ENCODE peak calls at places on chromosomes 11 and 22, in eight cellular contexts. One of them, this sample, is unnamed.
A peak's percentile ranks its signal among the peaks of the same experiment; 100 is the strongest.

GRCh38 chr11:12164061-12165014 is 53.9 kb downstream of the MICAL2 start:
- DNase-seq in A549: no peak
- DNase-seq in sigmoid colon: peak; percentile 86
- DNase-seq in stomach: no peak
- DNase-seq in body of pancreas: no peak
- DNase-seq in right lobe of liver: no peak
- DNase-seq in heart left ventricle: no peak
- DNase-seq in adrenal gland: no peak
- DNase-seq in this sample: peak; percentile 83

GRCh38 chr11:9974375-9974774 is 310.5 kb downstream of the SWAP70 start:
- DNase-seq in A549: no peak
- DNase-seq in sigmoid colon: no peak
- DNase-seq in stomach: no peak
- DNase-seq in body of pancreas: no peak
- DNase-seq in right lobe of liver: no peak
- DNase-seq in heart left ventricle: no peak
- DNase-seq in adrenal gland: no peak
- DNase-seq in this sample: no peak

GRCh38 chr11:66715346-66716085 is 13.5 kb downstream of the SPTBN2 start:
- DNase-seq in A549: no peak
- DNase-seq in sigmoid colon: no peak
- DNase-seq in stomach: no peak
- DNase-seq in body of pancreas: no peak
- DNase-seq in right lobe of liver: no peak
- DNase-seq in heart left ventricle: no peak
- DNase-seq in adrenal gland: no peak
- DNase-seq in this sample: no peak

GRCh38 chr11:129163714-129164164 is 28.4 kb downstream of the ARHGAP32 start:
- DNase-seq in A549: no peak
- DNase-seq in sigmoid colon: no peak
- DNase-seq in stomach: no peak
- DNase-seq in body of pancreas: no peak
- DNase-seq in right lobe of liver: no peak
- DNase-seq in heart left ventricle: no peak
- DNase-seq in adrenal gland: no peak
- DNase-seq in this sample: no peak

GRCh38 chr11:76023408-76024068 is 182.8 kb downstream of the WNT11 start:
- DNase-seq in A549: no peak
- DNase-seq in sigmoid colon: no peak
- DNase-seq in stomach: no peak
- DNase-seq in body of pancreas: no peak
- DNase-seq in right lobe of liver: no peak
- DNase-seq in heart left ventricle: no peak
- DNase-seq in adrenal gland: no peak
- DNase-seq in this sample: no peak

GRCh38 chr11:11435673-11436072 is 82.6 kb upstream of the CSNK2A3 start:
- DNase-seq in A549: no peak
- DNase-seq in sigmoid colon: no peak
- DNase-seq in stomach: no peak
- DNase-seq in body of pancreas: no peak
- DNase-seq in right lobe of liver: no peak
- DNase-seq in heart left ventricle: no peak
- DNase-seq in adrenal gland: no peak
- DNase-seq in this sample: no peak

GRCh38 chr11:113603277-113604059 is 102.6 kb downstream of the TMPRSS5 start:
- DNase-seq in A549: no peak
- DNase-seq in sigmoid colon: no peak
- DNase-seq in stomach: no peak
- DNase-seq in body of pancreas: no peak
- DNase-seq in right lobe of liver: no peak
- DNase-seq in heart left ventricle: peak; percentile 79
- DNase-seq in adrenal gland: peak; percentile 25
- DNase-seq in this sample: no peak

GRCh38 chr11:67389477-67389876 is 2.3 kb upstream of the RAD9A start:
- DNase-seq in A549: peak; percentile 75
- DNase-seq in sigmoid colon: no peak
- DNase-seq in stomach: peak; percentile 67
- DNase-seq in body of pancreas: peak; percentile 61
- DNase-seq in right lobe of liver: no peak
- DNase-seq in heart left ventricle: peak; percentile 56
- DNase-seq in adrenal gland: no peak
- DNase-seq in this sample: no peak

GRCh38 chr11:81492923-81493445 is 1240.7 kb downstream of the FAM181B start:
- DNase-seq in A549: no peak
- DNase-seq in sigmoid colon: no peak
- DNase-seq in stomach: no peak
- DNase-seq in body of pancreas: no peak
- DNase-seq in right lobe of liver: no peak
- DNase-seq in heart left ventricle: no peak
- DNase-seq in adrenal gland: no peak
- DNase-seq in this sample: no peak

GRCh38 chr11:81496566-81496965 is 1237.1 kb downstream of the FAM181B start:
- DNase-seq in A549: no peak
- DNase-seq in sigmoid colon: no peak
- DNase-seq in stomach: no peak
- DNase-seq in body of pancreas: no peak
- DNase-seq in right lobe of liver: no peak
- DNase-seq in heart left ventricle: no peak
- DNase-seq in adrenal gland: no peak
- DNase-seq in this sample: no peak

GRCh38 chr11:81495699-81496292 is 1237.9 kb downstream of the FAM181B start:
- DNase-seq in A549: no peak
- DNase-seq in sigmoid colon: no peak
- DNase-seq in stomach: no peak
- DNase-seq in body of pancreas: no peak
- DNase-seq in right lobe of liver: no peak
- DNase-seq in heart left ventricle: no peak
- DNase-seq in adrenal gland: no peak
- DNase-seq in this sample: no peak

GRCh38 chr11:81494431-81494830 is 1239.2 kb downstream of the FAM181B start:
- DNase-seq in A549: no peak
- DNase-seq in sigmoid colon: no peak
- DNase-seq in stomach: no peak
- DNase-seq in body of pancreas: no peak
- DNase-seq in right lobe of liver: no peak
- DNase-seq in heart left ventricle: no peak
- DNase-seq in adrenal gland: no peak
- DNase-seq in this sample: no peak

DNA sequence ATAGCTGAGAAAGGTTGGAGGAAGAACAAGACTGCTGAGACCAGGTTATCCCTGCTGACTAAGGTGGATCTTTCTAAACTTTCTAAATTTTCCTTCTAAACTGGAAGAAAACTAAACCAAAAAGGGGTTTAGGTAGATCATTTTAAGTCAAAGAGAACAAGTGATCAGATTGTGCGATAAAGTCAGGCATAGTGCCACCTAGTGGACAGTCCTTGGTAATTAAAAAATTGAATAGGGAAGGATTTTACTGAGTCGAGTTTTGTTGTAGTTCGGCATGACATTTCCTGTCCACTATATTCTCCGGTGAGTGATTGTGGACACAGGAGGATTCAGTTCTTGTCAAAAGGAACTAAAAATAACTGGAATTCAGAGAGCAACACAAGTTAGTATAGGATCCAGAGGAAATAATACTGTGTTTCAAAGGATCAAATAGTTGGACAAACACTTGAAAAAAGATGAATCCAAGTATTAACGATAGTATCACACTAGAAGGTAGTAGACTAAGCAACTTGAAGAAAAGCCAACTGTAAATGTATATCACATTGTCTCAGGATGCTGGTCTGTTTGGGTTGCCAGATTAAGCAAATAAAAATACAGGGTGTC is 1236.4 kb downstream of the FAM181B start:
- DNase-seq in A549: peak; percentile 3
- DNase-seq in sigmoid colon: no peak
- DNase-seq in stomach: no peak
- DNase-seq in body of pancreas: no peak
- DNase-seq in right lobe of liver: no peak
- DNase-seq in heart left ventricle: no peak
- DNase-seq in adrenal gland: peak; percentile 16
- DNase-seq in this sample: no peak
- TF ChIP-seq CTCF in A549: peak; percentile 42
- TF ChIP-seq CTCF in sigmoid colon: no peak
- TF ChIP-seq CTCF in stomach: peak; percentile 12
- TF ChIP-seq CTCF in body of pancreas: peak; percentile 41
- TF ChIP-seq CTCF in right lobe of liver: peak; percentile 77
- TF ChIP-seq CTCF in heart left ventricle: peak; percentile 70
- TF ChIP-seq CTCF in adrenal gland: peak; percentile 36
- TF ChIP-seq CTCF in this sample: no peak

GRCh38 chr22:29226246-29226981 is 20.7 kb downstream of the EMID1 start:
- DNase-seq in A549: no peak
- DNase-seq in sigmoid colon: peak; percentile 50
- DNase-seq in stomach: no peak
- DNase-seq in body of pancreas: no peak
- DNase-seq in right lobe of liver: no peak
- DNase-seq in heart left ventricle: no peak
- DNase-seq in adrenal gland: no peak
- DNase-seq in this sample: no peak

GRCh38 chr22:29225422-29226090 is 19.9 kb downstream of the EMID1 start:
- DNase-seq in A549: no peak
- DNase-seq in sigmoid colon: peak; percentile 76
- DNase-seq in stomach: no peak
- DNase-seq in body of pancreas: no peak
- DNase-seq in right lobe of liver: no peak
- DNase-seq in heart left ventricle: peak; percentile 73
- DNase-seq in adrenal gland: peak; percentile 80
- DNase-seq in this sample: no peak

GRCh38 chr22:29219881-29220670 is 14.4 kb downstream of the EMID1 start:
- DNase-seq in A549: no peak
- DNase-seq in sigmoid colon: peak; percentile 61
- DNase-seq in stomach: peak; percentile 60
- DNase-seq in body of pancreas: no peak
- DNase-seq in right lobe of liver: no peak
- DNase-seq in heart left ventricle: no peak
- DNase-seq in adrenal gland: no peak
- DNase-seq in this sample: no peak

GRCh38 chr22:29224859-29225410 is 19.2 kb downstream of the EMID1 start:
- DNase-seq in A549: no peak
- DNase-seq in sigmoid colon: peak; percentile 60
- DNase-seq in stomach: no peak
- DNase-seq in body of pancreas: no peak
- DNase-seq in right lobe of liver: no peak
- DNase-seq in heart left ventricle: no peak
- DNase-seq in adrenal gland: no peak
- DNase-seq in this sample: no peak

DNA sequence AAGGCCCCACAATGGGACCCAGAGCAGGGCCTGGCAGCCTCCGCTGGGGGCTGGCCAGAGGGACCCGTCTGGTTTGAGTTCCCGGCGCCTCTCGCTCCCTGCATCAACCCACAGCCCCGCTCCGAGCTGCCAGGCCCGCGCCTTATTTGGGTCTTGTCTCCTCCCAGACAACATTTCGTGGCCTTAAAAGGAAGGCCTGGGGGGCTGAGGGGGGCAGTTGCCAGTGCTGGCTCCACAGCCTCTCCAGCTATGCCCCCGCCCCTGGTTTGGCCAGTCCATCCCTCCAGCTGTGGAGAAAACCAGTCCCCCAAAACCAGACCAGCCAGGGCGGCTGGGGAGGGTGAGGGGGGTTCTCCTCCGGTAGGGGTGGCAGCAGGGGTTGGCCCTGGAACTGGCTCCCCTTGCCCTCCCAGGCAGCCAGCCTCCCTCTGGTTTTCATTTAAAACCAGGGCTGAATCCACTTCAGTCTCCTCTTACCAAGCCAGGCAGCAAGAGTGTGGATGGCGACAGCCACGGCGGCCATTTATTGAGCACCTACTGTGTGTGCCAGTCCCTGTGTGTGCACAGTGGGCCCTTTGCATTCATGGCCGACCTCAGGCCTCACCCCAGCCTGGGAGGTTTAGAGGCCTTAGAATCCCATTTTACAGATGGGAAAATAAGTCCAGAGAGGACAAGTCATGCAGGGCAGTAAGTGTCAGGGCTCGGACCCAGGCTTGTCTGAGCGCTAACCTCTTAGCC is 18.6 kb downstream of the EMID1 start:
- DNase-seq in A549: no peak
- DNase-seq in sigmoid colon: peak; percentile 86
- DNase-seq in stomach: no peak
- DNase-seq in body of pancreas: no peak
- DNase-seq in right lobe of liver: no peak
- DNase-seq in heart left ventricle: no peak
- DNase-seq in adrenal gland: no peak
- DNase-seq in this sample: no peak
- TF ChIP-seq POLR2A in A549: no peak
- TF ChIP-seq POLR2A in sigmoid colon: no peak
- TF ChIP-seq POLR2A in stomach: no peak
- TF ChIP-seq POLR2A in body of pancreas: no peak
- TF ChIP-seq POLR2A in right lobe of liver: no peak
- TF ChIP-seq POLR2A in heart left ventricle: no peak
- TF ChIP-seq POLR2A in adrenal gland: no peak
- TF ChIP-seq POLR2A in this sample: no peak

GRCh38 chr22:37549704-37550059 is 10.6 kb upstream of the CDC42EP1 start:
- DNase-seq in A549: no peak
- DNase-seq in sigmoid colon: no peak
- DNase-seq in stomach: peak; percentile 90
- DNase-seq in body of pancreas: peak; percentile 86
- DNase-seq in right lobe of liver: peak; percentile 90
- DNase-seq in heart left ventricle: no peak
- DNase-seq in adrenal gland: peak; percentile 86
- DNase-seq in this sample: peak; percentile 33

GRCh38 chr22:37544955-37545702 is 15.2 kb upstream of the CDC42EP1 start:
- DNase-seq in A549: peak; percentile 62
- DNase-seq in sigmoid colon: peak; percentile 83
- DNase-seq in stomach: peak; percentile 90
- DNase-seq in body of pancreas: peak; percentile 92
- DNase-seq in right lobe of liver: peak; percentile 89
- DNase-seq in heart left ventricle: peak; percentile 75
- DNase-seq in adrenal gland: peak; percentile 87
- DNase-seq in this sample: no peak

GRCh38 chr22:37545703-37546435 is 14.4 kb upstream of the CDC42EP1 start:
- DNase-seq in A549: peak; percentile 79
- DNase-seq in sigmoid colon: peak; percentile 98
- DNase-seq in stomach: peak; percentile 95
- DNase-seq in body of pancreas: peak; percentile 79
- DNase-seq in right lobe of liver: peak; percentile 95
- DNase-seq in heart left ventricle: peak; percentile 96
- DNase-seq in adrenal gland: peak; percentile 97
- DNase-seq in this sample: peak; percentile 62

GRCh38 chr22:37546436-37547248 is 13.6 kb upstream of the CDC42EP1 start:
- DNase-seq in A549: no peak
- DNase-seq in sigmoid colon: peak; percentile 91
- DNase-seq in stomach: peak; percentile 87
- DNase-seq in body of pancreas: peak; percentile 84
- DNase-seq in right lobe of liver: peak; percentile 78
- DNase-seq in heart left ventricle: peak; percentile 88
- DNase-seq in adrenal gland: peak; percentile 95
- DNase-seq in this sample: peak; percentile 26

GRCh38 chr22:37547249-37547741 is 13.0 kb upstream of the CDC42EP1 start:
- DNase-seq in A549: no peak
- DNase-seq in sigmoid colon: no peak
- DNase-seq in stomach: no peak
- DNase-seq in body of pancreas: no peak
- DNase-seq in right lobe of liver: no peak
- DNase-seq in heart left ventricle: no peak
- DNase-seq in adrenal gland: no peak
- DNase-seq in this sample: no peak
- TF ChIP-seq CTCF in A549: no peak
- TF ChIP-seq CTCF in sigmoid colon: no peak
- TF ChIP-seq CTCF in stomach: no peak
- TF ChIP-seq CTCF in body of pancreas: no peak
- TF ChIP-seq CTCF in right lobe of liver: no peak
- TF ChIP-seq CTCF in heart left ventricle: no peak
- TF ChIP-seq CTCF in adrenal gland: no peak
- TF ChIP-seq CTCF in this sample: no peak

DNA sequence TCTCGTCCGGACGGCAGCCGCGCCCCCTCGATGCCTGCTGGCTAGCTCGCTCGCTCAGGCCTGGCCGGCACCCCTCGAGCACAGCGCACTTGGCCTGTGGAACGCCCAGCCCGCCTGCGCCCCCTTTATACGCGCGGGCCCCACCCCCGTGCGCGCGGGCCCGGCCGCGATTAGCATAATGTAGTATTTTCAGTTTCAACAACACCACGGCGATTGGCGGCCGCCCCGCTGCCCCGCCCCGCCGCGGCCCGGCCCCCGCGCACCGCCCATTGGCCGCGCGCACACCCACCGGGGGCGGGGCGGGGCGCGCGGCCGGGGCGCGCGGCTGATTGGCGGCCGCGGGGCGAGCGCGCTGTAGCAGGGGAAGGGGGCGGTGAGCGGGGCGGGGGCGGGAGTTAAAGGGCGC is at the start of gene CDKN1C:
- DNase-seq in A549: peak; percentile 78
- DNase-seq in sigmoid colon: peak; percentile 97
- DNase-seq in stomach: peak; percentile 92
- DNase-seq in body of pancreas: peak; percentile 83
- DNase-seq in right lobe of liver: peak; percentile 90
- DNase-seq in heart left ventricle: peak; percentile 92
- DNase-seq in adrenal gland: peak; percentile 84
- DNase-seq in this sample: peak; percentile 89
- TF ChIP-seq POLR2A in A549: peak; percentile 40
- TF ChIP-seq POLR2A in sigmoid colon: peak; percentile 91
- TF ChIP-seq POLR2A in stomach: peak; percentile 47
- TF ChIP-seq POLR2A in body of pancreas: peak; percentile 87
- TF ChIP-seq POLR2A in right lobe of liver: peak; percentile 78
- TF ChIP-seq POLR2A in heart left ventricle: peak; percentile 95
- TF ChIP-seq POLR2A in adrenal gland: peak; percentile 97
- TF ChIP-seq POLR2A in this sample: peak; percentile 98